ENCODE peak calls at places on chromosomes 6 and 20, in seven cellular contexts. W is progenitor cell of endocrine pancreas, M is AG09319, D is astrocyte of the spinal cord, Y is glutamatergic neuron, H is mesothelial cell of epicardium, Z is RWPE1. F is an unnamed sample.

GRCh38 chr6:79604583-79605037 is 26.5 kb upstream of the SH3BGRL2 start:
- DNase-seq in W (no peak), M (no peak), D (peak), Y (no peak), H (no peak), Z (no peak), F (no peak)

GRCh38 chr20:33394718-33395117 is 6.6 kb downstream of the CDK5RAP1 start:
- DNase-seq in W (no peak), M (no peak), D (no peak), Y (no peak), H (no peak), Z (no peak), F (no peak)

GRCh38 chr6:168440520-168441433 is at the start of gene SMOC2:
- DNase-seq in W (no peak), M (no peak), D (no peak), Y (peak), H (peak), Z (no peak), F (no peak)

GRCh38 chr6:81465859-81466258 is 286.6 kb downstream of the TENT5A start:
- DNase-seq in W (no peak), M (no peak), D (peak), Y (no peak), H (no peak), Z (no peak), F (no peak)

GRCh38 chr6:10449751-10450150 is 34.9 kb upstream of the TFAP2A start:
- DNase-seq in W (no peak), M (no peak), D (no peak), Y (no peak), H (no peak), Z (no peak), F (no peak)

GRCh38 chr6:40717411-40718057 is 130.4 kb upstream of the LRFN2 start:
- DNase-seq in W (no peak), M (no peak), D (no peak), Y (no peak), H (no peak), Z (no peak), F (no peak)

GRCh38 chr20:62066983-62067433 is 1.3 kb upstream of the TAF4 start:
- DNase-seq in W (no peak), M (no peak), D (no peak), Y (no peak), H (no peak), Z (no peak), F (no peak)

GRCh38 chr6:84081222-84081621 is 47.6 kb downstream of the MRAP2 start:
- DNase-seq in W (no peak), M (no peak), D (no peak), Y (no peak), H (no peak), Z (no peak), F (no peak)

GRCh38 chr6:52724041-52724405 is 39.3 kb downstream of the GSTA2 start:
- DNase-seq in W (no peak), M (peak), D (peak), Y (no peak), H (no peak), Z (no peak), F (no peak)

GRCh38 chr20:36145877-36146707 is 8.4 kb upstream of the EPB41L1 start:
- DNase-seq in W (no peak), M (no peak), D (no peak), Y (no peak), H (no peak), Z (no peak), F (no peak)

GRCh38 chr6:56549014-56549413 is 93.7 kb downstream of the DST start:
- DNase-seq in W (no peak), M (no peak), D (no peak), Y (no peak), H (no peak), Z (no peak), F (no peak)

GRCh38 chr6:134253681-134254080 is 64.2 kb downstream of the SGK1 start:
- DNase-seq in W (no peak), M (peak), D (peak), Y (no peak), H (no peak), Z (no peak), F (no peak)

GRCh38 chr6:168093071-168093505 is 14.1 kb upstream of the FRMD1 start:
- DNase-seq in W (no peak), M (no peak), D (no peak), Y (no peak), H (no peak), Z (no peak), F (peak)

GRCh38 chr6:11766056-11766455 is 12.5 kb downstream of the ADTRP start:
- DNase-seq in W (no peak), M (no peak), D (peak), Y (no peak), H (no peak), Z (no peak), F (no peak)

GRCh38 chr20:17762873-17763557 is 63.2 kb downstream of the BANF2 start:
- DNase-seq in W (no peak), M (no peak), D (no peak), Y (no peak), H (no peak), Z (peak), F (no peak)

GRCh38 chr6:158653577-158654354 is 3.9 kb downstream of the SYTL3 start:
- DNase-seq in W (no peak), M (no peak), D (peak), Y (no peak), H (no peak), Z (no peak), F (no peak)

GRCh38 chr6:130223508-130223907 is 757 bp upstream of the SAMD3 start:
- DNase-seq in W (no peak), M (no peak), D (no peak), Y (no peak), H (no peak), Z (no peak), F (no peak)

GRCh38 chr20:62735331-62735821 is 26.7 kb downstream of the NTSR1 start:
- DNase-seq in W (no peak), M (no peak), D (no peak), Y (peak), H (no peak), Z (peak), F (peak)

GRCh38 chr6:2746557-2747061 is 4.1 kb downstream of the MYLK4 start:
- DNase-seq in W (no peak), M (no peak), D (peak), Y (no peak), H (no peak), Z (no peak), F (no peak)

DNA sequence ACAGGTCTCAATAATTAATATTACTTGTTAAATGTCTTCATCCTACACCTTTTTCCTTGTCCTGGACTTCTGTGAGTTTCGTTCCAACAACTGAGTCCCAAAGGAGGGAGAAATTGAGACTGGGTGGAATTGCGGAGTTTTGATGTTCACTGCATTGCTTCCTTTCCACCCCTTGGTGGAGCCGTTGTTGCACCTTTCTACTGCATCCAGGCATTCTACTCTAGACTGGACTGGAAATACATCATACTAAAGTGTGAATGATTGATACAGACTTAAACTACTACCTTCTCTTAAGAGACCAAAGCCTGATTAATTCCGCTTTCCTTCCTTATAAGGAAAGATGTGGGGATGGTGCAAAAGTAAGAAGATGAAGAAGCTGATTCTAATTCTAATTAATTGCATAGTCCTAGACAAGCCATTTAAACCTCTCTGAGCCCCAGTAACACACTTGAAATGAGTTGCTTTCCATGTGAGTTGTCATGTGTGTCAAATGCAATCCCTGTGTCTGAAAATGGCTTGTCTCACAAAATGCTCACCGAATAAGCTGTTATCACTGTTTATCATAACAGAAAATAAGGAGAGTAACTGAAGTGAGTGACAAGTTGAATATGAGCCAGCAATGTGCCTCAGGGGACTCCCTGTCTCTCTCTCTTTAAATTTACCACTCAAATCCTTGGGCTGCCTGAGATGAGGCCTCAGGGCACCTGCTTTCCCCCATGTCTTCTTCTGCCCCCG is 338.3 kb upstream of the CHD6 start:
- DNase-seq in W (no peak), M (no peak), D (no peak), Y (peak), H (no peak), Z (no peak), F (no peak)
- TF ChIP-seq CTCF in W (peak), M (no peak), D (peak), Y (peak), H (no peak), Z (peak), F (peak)

DNA sequence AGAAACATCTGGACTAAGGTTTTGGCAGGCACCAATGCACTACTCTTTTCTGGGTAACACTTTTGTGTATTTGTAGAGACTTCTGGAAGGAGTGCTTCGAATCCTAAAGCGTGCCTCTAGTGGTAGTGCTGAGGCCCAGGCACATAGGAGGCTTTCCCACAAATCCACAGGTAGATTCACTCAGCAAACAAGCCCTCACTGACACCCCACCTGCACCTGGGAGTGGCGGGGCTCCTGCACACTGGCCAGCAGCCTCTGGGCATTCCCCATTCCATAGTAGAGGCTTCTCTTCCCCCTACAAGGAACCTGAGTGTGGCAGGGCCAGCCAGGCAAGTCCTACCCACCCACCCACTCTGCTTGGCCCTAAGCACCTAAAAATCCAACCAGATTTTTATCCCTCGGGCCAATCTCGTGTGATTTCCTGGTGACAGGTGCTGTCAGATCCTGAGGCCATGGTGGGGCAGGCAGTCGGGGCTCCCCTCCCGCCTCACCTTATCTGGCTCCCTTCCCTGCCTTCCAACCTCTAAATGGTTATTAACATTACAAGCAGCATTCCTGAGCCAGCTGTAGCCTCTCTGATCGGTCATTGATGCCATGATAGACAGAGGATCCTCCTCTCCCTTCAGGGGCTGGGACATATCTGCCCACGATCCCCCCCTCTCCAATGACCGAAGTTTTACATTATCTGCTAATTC is 82.4 kb downstream of the SLC2A10 start:
- DNase-seq in W (no peak), M (no peak), D (no peak), Y (no peak), H (no peak), Z (no peak), F (peak)
- TF ChIP-seq CTCF in W (no peak), M (no peak), D (no peak), Y (no peak), H (no peak), Z (no peak), F (no peak)

GRCh38 chr20:884983-885952 is 30.9 kb downstream of the ANGPT4 start:
- DNase-seq in W (peak), M (no peak), D (peak), Y (peak), H (peak), Z (no peak), F (no peak)
- TF ChIP-seq CTCF in W (peak), M (no peak), D (peak), Y (no peak), H (no peak), Z (no peak), F (peak)

GRCh38 chr6:45756611-45757010 is 259.0 kb downstream of the CLIC5 start:
- DNase-seq in W (no peak), M (no peak), D (no peak), Y (no peak), H (no peak), Z (no peak), F (no peak)

GRCh38 chr6:45759134-45759849 is 256.4 kb downstream of the CLIC5 start:
- DNase-seq in W (no peak), M (no peak), D (no peak), Y (no peak), H (no peak), Z (no peak), F (no peak)

GRCh38 chr6:45754432-45754831 is 261.2 kb downstream of the CLIC5 start:
- DNase-seq in W (no peak), M (no peak), D (no peak), Y (no peak), H (no peak), Z (no peak), F (no peak)

GRCh38 chr6:45763281-45763680 is 252.4 kb downstream of the CLIC5 start:
- DNase-seq in W (no peak), M (no peak), D (no peak), Y (no peak), H (no peak), Z (no peak), F (no peak)

DNA sequence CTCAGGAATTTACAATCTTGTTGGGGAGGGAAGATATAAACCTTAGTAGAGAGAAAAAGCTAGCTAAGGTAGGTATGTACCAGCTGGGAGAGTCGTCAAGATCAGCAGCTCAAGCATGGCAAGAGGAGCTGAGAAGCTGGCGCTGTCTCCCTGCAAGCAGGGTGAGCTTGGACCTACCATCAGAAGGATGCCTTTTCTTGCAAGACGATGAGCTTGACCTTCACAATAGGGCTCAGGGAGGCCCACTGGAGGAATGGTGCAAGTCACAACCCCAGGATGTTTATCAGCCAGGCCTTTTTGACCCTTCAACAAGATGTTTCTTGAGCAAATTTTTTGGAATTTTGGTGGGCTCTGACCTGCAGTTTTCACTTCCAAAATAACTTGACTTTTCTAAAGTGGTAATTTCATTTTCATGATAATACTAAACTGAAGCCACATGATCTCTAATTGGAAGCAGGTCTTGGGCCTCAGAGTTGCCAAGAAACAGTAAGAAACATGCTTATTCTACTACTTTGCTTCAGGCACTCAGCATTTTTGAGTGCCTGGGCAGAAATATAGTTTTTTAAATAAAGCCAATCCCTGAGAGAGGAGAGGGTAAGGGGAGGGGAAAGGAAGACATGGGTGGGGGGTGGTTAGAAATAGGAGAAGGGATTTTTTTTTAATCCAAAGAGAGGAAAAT is 258.1 kb downstream of the CLIC5 start:
- DNase-seq in W (no peak), M (peak), D (no peak), Y (no peak), H (no peak), Z (no peak), F (no peak)
- TF ChIP-seq CTCF in W (no peak), M (no peak), D (no peak), Y (no peak), H (no peak), Z (no peak), F (no peak)